ENCODE peak calls at places on chromosomes 3 and 15, in eight cellular contexts. S is IMR-90, E is OCI-LY7, I is DND-41, X is HepG2, N is fibroblast of lung, Y is mammary epithelial cell, R is A549. D is an unnamed sample.
A peak's percentile ranks its signal among the peaks of the same experiment; 100 is the strongest.

GRCh38 chr3:128324911-128325592 is 141.6 kb downstream of the DNAJB8 start:
- DNase-seq in N (no peak), S (no peak), E (no peak), R (no peak), Y (no peak), I (no peak), X (peak; percentile 70), D (no peak)

GRCh38 chr15:57015897-57016296 is 97.5 kb downstream of the TCF12 start:
- DNase-seq in Y (peak; percentile 87), I (no peak), N (peak; percentile 48), R (peak; percentile 25), E (no peak), S (peak; percentile 62), X (peak; percentile 34), D (no peak)

GRCh38 chr3:197810901-197811300 is 19.8 kb downstream of the LRCH3 start:
- DNase-seq in Y (no peak), E (no peak), R (no peak), I (no peak), N (peak; percentile 58), S (no peak), X (no peak), D (no peak)

GRCh38 chr3:175951047-175951694 is 1092.0 kb downstream of the NAALADL2 start:
- DNase-seq in I (no peak), S (peak; percentile 65), N (peak; percentile 64), Y (no peak), R (no peak), X (no peak), E (no peak), D (no peak)

GRCh38 chr3:59150039-59150438 is 100.2 kb upstream of the CFAP20DC start:
- DNase-seq in S (no peak), R (no peak), E (no peak), Y (no peak), I (peak; percentile 10), X (no peak), N (no peak), D (peak; percentile 58)

GRCh38 chr3:166060789-166061479 is 223.7 kb upstream of the BCHE start:
- DNase-seq in E (no peak), S (no peak), Y (no peak), I (no peak), R (no peak), N (no peak), X (no peak), D (peak; percentile 12)

GRCh38 chr3:79006077-79006476 is 761.7 kb downstream of the ROBO1 start:
- DNase-seq in I (no peak), N (no peak), Y (no peak), S (no peak), X (no peak), E (no peak), R (no peak), D (no peak)

GRCh38 chr3:39361252-39361927 is 21.8 kb upstream of the SLC25A38 start:
- DNase-seq in S (no peak), R (no peak), E (no peak), N (no peak), I (peak; percentile 93), X (no peak), Y (no peak), D (no peak)

GRCh38 chr15:93043621-93044300 is 45.2 kb downstream of the RGMA start:
- DNase-seq in X (no peak), N (no peak), S (no peak), E (no peak), Y (no peak), R (no peak), I (no peak), D (no peak)

GRCh38 chr3:45100998-45101407 is 45.2 kb downstream of the CDCP1 start:
- DNase-seq in X (no peak), R (no peak), I (no peak), S (peak; percentile 74), N (peak; percentile 31), Y (no peak), E (no peak), D (no peak)

GRCh38 chr15:74653426-74654082 is 37.9 kb downstream of the CLK3 start:
- DNase-seq in Y (peak; percentile 60), X (no peak), R (no peak), E (peak; percentile 26), S (peak; percentile 59), I (no peak), N (peak; percentile 88), D (no peak)

GRCh38 chr15:58698887-58699641 is 50.4 kb downstream of the ADAM10 start:
- DNase-seq in I (peak; percentile 33), R (no peak), E (no peak), N (peak; percentile 27), Y (no peak), S (peak; percentile 31), X (no peak), D (no peak)

GRCh38 chr3:16076564-16076963 is 97.9 kb upstream of the GALNT15 start:
- DNase-seq in X (no peak), R (no peak), S (no peak), Y (no peak), E (no peak), N (no peak), I (no peak), D (no peak)

GRCh38 chr3:23594897-23595670 is 210.7 kb upstream of the UBE2E1 start:
- DNase-seq in Y (no peak), R (no peak), N (no peak), E (no peak), X (no peak), I (no peak), S (peak; percentile 12), D (peak; percentile 35)

GRCh38 chr15:40040293-40040635 is 1.3 kb upstream of the SRP14 start:
- DNase-seq in E (no peak), I (peak; percentile 51), S (no peak), X (no peak), R (no peak), Y (no peak), N (no peak), D (no peak)

GRCh38 chr3:170154084-170154483 is 27.4 kb downstream of the PHC3 start:
- DNase-seq in Y (no peak), R (no peak), X (no peak), E (no peak), N (peak; percentile 43), S (peak; percentile 60), I (no peak), D (no peak)

GRCh38 chr3:42173307-42173706 is 82.2 kb downstream of the TRAK1 start:
- DNase-seq in E (peak; percentile 45), X (no peak), I (peak; percentile 53), N (no peak), R (no peak), Y (no peak), S (no peak), D (no peak)

GRCh38 chr3:11096266-11097135 is 57.8 kb upstream of the HRH1 start:
- DNase-seq in N (peak; percentile 92), I (peak; percentile 72), R (peak; percentile 73), E (no peak), S (peak; percentile 91), Y (peak; percentile 93), X (no peak), D (peak; percentile 57)

GRCh38 chr3:14774431-14774830 is 44.3 kb upstream of the FGD5 start:
- DNase-seq in Y (no peak), S (no peak), E (no peak), N (no peak), R (no peak), X (no peak), I (no peak), D (no peak)

GRCh38 chr3:169660709-169661566 is 2.6 kb downstream of the MECOM start:
- DNase-seq in E (no peak), I (no peak), S (peak; percentile 46), X (no peak), N (peak; percentile 29), Y (no peak), R (no peak), D (peak; percentile 67)

GRCh38 chr3:46700772-46701171 is 420 bp upstream of the TMIE start:
- DNase-seq in N (no peak), E (no peak), R (no peak), Y (no peak), X (no peak), S (no peak), I (no peak), D (peak; percentile 30)

GRCh38 chr3:192220915-192221314 is 506.4 kb downstream of the FGF12 start:
- DNase-seq in S (no peak), Y (no peak), N (no peak), E (no peak), X (no peak), I (no peak), R (no peak), D (no peak)

GRCh38 chr15:43134157-43134637 is 811 bp downstream of the TMEM62 start:
- DNase-seq in N (no peak), S (no peak), I (no peak), Y (peak; percentile 31), R (no peak), E (peak; percentile 26), X (no peak), D (peak; percentile 22)
- H3K27ac ChIP-seq in N (peak overlapping the region; percentile 77), S (peak overlapping the region; percentile 18), I (peak overlapping the region; percentile 57), Y (peak overlapping the region; percentile 74), R (peak overlapping the region; percentile 98), E (peak overlapping the region; percentile 37), X (peak overlapping the region; percentile 72), D (no peak overlapping the region)

DNA sequence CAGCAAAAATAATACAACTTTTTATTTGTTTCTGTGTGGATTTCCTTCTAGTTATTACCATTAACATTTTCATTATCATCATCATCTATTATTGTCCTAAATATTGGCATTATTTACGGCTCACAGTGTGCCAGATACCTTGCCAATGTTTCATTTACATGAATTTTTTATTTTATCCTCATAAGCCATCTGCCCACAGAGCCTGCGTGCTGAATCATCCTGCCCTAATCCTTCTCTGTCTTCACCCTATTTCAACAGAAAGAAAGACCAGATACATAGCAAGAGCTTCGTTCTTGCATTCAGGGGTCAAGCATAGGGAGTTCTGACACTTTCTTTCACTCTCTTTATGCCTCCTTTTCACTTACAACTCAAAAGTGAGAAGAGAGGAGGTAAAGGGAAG is 82.0 kb downstream of the KCNMB2 start:
- DNase-seq in I (no peak), S (peak; percentile 1), X (no peak), N (no peak), Y (peak; percentile 5), R (no peak), E (no peak), D (no peak)
- H3K4me2 ChIP-seq in I (no peak overlapping the region), S (peak overlapping the region; percentile 50), X (no peak overlapping the region), N (peak overlapping the region; percentile 81), Y (no peak overlapping the region), R (no peak overlapping the region), E (no peak overlapping the region), D (no peak overlapping the region)

DNA sequence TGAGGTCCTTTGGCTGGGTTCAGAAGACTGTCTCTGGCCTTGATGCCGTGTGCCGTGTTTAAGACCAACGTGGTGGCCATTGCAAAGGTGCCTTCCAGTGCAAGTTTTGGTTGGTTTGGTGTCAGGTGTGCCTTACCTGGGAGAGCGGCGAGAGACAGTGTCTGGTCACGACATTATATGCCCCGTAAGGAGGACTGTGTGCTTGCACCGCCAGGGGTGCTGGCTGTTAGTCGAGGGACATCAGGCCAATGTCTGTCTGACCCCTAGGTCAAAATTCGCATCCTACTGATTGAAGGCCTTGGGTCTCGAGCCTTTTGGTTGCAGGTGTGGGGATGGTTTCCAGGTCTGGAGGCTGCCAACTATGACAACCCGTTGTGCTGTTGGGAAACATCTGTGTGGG is 111.9 kb downstream of the SNRPN start:
- DNase-seq in X (no peak), R (no peak), E (no peak), S (no peak), I (no peak), Y (no peak), N (no peak), D (no peak)
- H3K9me3 ChIP-seq in X (peaks cover 100% of the 10 kb centered on the region), R (peaks cover 83% of the 10 kb centered on the region), E (no peaks in the 10 kb centered on the region), S (peaks cover 100% of the 10 kb centered on the region), I (peaks cover 99% of the 10 kb centered on the region), Y (peaks cover 99% of the 10 kb centered on the region), N (peaks cover 54% of the 10 kb centered on the region), D (peaks cover 27% of the 10 kb centered on the region)

GRCh38 chr3:167148121-167148520 is 232.0 kb downstream of the ZBBX start:
- DNase-seq in N (no peak), X (no peak), S (no peak), E (no peak), I (no peak), R (no peak), Y (no peak), D (no peak)

GRCh38 chr3:167151671-167152070 is 228.4 kb downstream of the ZBBX start:
- DNase-seq in R (no peak), N (no peak), E (no peak), S (no peak), Y (no peak), I (no peak), X (no peak), D (no peak)
- H3K27ac ChIP-seq in R (no peak overlapping the region), N (no peak overlapping the region), E (no peak overlapping the region), S (no peak overlapping the region), Y (no peak overlapping the region), I (no peak overlapping the region), X (no peak overlapping the region), D (no peak overlapping the region)